ENCODE peak calls at places on chromosomes 11 and 22, in six cellular contexts. One of them, this sample, is unnamed.

GRCh38 chr22:43894122-43894521 is 2.3 kb upstream of the PNPLA5 start:
- DNase-seq in body of pancreas: no peak
- DNase-seq in NCI-H146: no peak
- DNase-seq in T follicular helper cell: no peak
- DNase-seq in GOT3: no peak
- DNase-seq in NCI-H1105: no peak
- DNase-seq in this sample: no peak

GRCh38 chr22:26428515-26429457 is at the start of gene ASPHD2:
- DNase-seq in NCI-H146: peak
- DNase-seq in T follicular helper cell: peak
- DNase-seq in GOT3: peak
- DNase-seq in body of pancreas: peak
- DNase-seq in NCI-H1105: peak
- DNase-seq in this sample: peak

GRCh38 chr11:2316963-2317244 is 15.1 kb downstream of the TSPAN32 start:
- DNase-seq in NCI-H1105: no peak
- DNase-seq in GOT3: no peak
- DNase-seq in NCI-H146: no peak
- DNase-seq in T follicular helper cell: no peak
- DNase-seq in body of pancreas: no peak
- DNase-seq in this sample: no peak

GRCh38 chr11:92475316-92475715 is 250.7 kb downstream of the FAT3 start:
- DNase-seq in NCI-H146: no peak
- DNase-seq in body of pancreas: no peak
- DNase-seq in NCI-H1105: no peak
- DNase-seq in GOT3: no peak
- DNase-seq in T follicular helper cell: no peak
- DNase-seq in this sample: no peak

GRCh38 chr22:27136596-27136995 is 479.2 kb downstream of the MIAT start:
- DNase-seq in body of pancreas: no peak
- DNase-seq in NCI-H146: no peak
- DNase-seq in GOT3: no peak
- DNase-seq in T follicular helper cell: no peak
- DNase-seq in NCI-H1105: no peak
- DNase-seq in this sample: no peak

GRCh38 chr11:65391007-65391406 is 4.6 kb downstream of the FRMD8 start:
- DNase-seq in T follicular helper cell: no peak
- DNase-seq in GOT3: no peak
- DNase-seq in body of pancreas: no peak
- DNase-seq in NCI-H1105: no peak
- DNase-seq in NCI-H146: no peak
- DNase-seq in this sample: no peak

GRCh38 chr22:44358723-44359440 is 46.1 kb upstream of the SHISAL1 start:
- DNase-seq in NCI-H1105: no peak
- DNase-seq in T follicular helper cell: no peak
- DNase-seq in NCI-H146: no peak
- DNase-seq in body of pancreas: no peak
- DNase-seq in GOT3: no peak
- DNase-seq in this sample: no peak

GRCh38 chr11:2509481-2510001 is 64.7 kb downstream of the KCNQ1 start:
- DNase-seq in GOT3: no peak
- DNase-seq in body of pancreas: no peak
- DNase-seq in NCI-H1105: no peak
- DNase-seq in NCI-H146: no peak
- DNase-seq in T follicular helper cell: no peak
- DNase-seq in this sample: no peak

GRCh38 chr11:2298795-2299747 is 2.6 kb downstream of the C11orf21 start:
- DNase-seq in GOT3: no peak
- DNase-seq in T follicular helper cell: no peak
- DNase-seq in NCI-H146: peak
- DNase-seq in body of pancreas: peak
- DNase-seq in NCI-H1105: peak
- DNase-seq in this sample: peak

GRCh38 chr11:43825217-43825816 is 55.3 kb upstream of the ALKBH3 start:
- DNase-seq in NCI-H1105: peak
- DNase-seq in body of pancreas: peak
- DNase-seq in NCI-H146: peak
- DNase-seq in T follicular helper cell: no peak
- DNase-seq in GOT3: no peak
- DNase-seq in this sample: peak

GRCh38 chr11:830295-831131 is 2.2 kb upstream of the CD151 start:
- DNase-seq in NCI-H146: peak
- DNase-seq in NCI-H1105: peak
- DNase-seq in body of pancreas: no peak
- DNase-seq in T follicular helper cell: peak
- DNase-seq in GOT3: no peak
- DNase-seq in this sample: peak

GRCh38 chr11:71548716-71549151 is 514 bp downstream of the KRTAP5-9 start:
- DNase-seq in body of pancreas: no peak
- DNase-seq in NCI-H146: no peak
- DNase-seq in GOT3: no peak
- DNase-seq in T follicular helper cell: no peak
- DNase-seq in NCI-H1105: no peak
- DNase-seq in this sample: no peak

GRCh38 chr11:91587131-91587530 is 637.5 kb upstream of the FAT3 start:
- DNase-seq in NCI-H146: no peak
- DNase-seq in NCI-H1105: no peak
- DNase-seq in T follicular helper cell: no peak
- DNase-seq in GOT3: no peak
- DNase-seq in body of pancreas: no peak
- DNase-seq in this sample: no peak